ENCODE peak calls at places on chromosomes 16 and 17, in nine cellular contexts. T, K, O, H, Q, J, P, Y and D are unnamed samples.

GRCh38 chr17:77735341-77736206 is 222.9 kb upstream of the TNRC6C start:
- DNase-seq in T (no peak), K (no peak), O (no peak), H (no peak), Q (no peak), J (no peak), P (no peak), Y (peak), D (no peak)

GRCh38 chr16:56419740-56420548 is 5.4 kb downstream of the AMFR start:
- DNase-seq in T (no peak), K (no peak), O (peak), H (no peak), Q (no peak), J (no peak), P (no peak), Y (no peak), D (no peak)

GRCh38 chr17:4790705-4791088 is 1.9 kb downstream of the GLTPD2 start:
- DNase-seq in T (no peak), K (peak), O (no peak), H (no peak), Q (no peak), J (no peak), P (no peak), Y (no peak), D (no peak)

GRCh38 chr17:74603032-74603635 is 11.1 kb upstream of the CD300LD start:
- DNase-seq in T (no peak), K (no peak), O (no peak), H (no peak), Q (no peak), J (no peak), P (no peak), Y (no peak), D (no peak)

GRCh38 chr17:67671492-67671891 is 46.2 kb upstream of the NOL11 start:
- DNase-seq in T (no peak), K (no peak), O (no peak), H (peak), Q (no peak), J (no peak), P (no peak), Y (no peak), D (no peak)

GRCh38 chr17:38750312-38751121 is 2.0 kb upstream of the PSMB3 start:
- DNase-seq in T (no peak), K (no peak), O (peak), H (peak), Q (no peak), J (no peak), P (no peak), Y (no peak), D (no peak)

GRCh38 chr17:82888583-82889495 is 49.0 kb upstream of the ZNF750 start:
- DNase-seq in T (no peak), K (peak), O (peak), H (no peak), Q (no peak), J (no peak), P (no peak), Y (peak), D (no peak)

GRCh38 chr17:1617620-1618174 is 10.9 kb downstream of the SLC43A2 start:
- DNase-seq in T (peak), K (no peak), O (peak), H (peak), Q (no peak), J (peak), P (no peak), Y (no peak), D (peak)

GRCh38 chr16:31273676-31274075 is 13.9 kb downstream of the ITGAM start:
- DNase-seq in T (no peak), K (no peak), O (no peak), H (no peak), Q (peak), J (no peak), P (no peak), Y (no peak), D (no peak)

GRCh38 chr17:72358465-72358864 is 237.6 kb downstream of the SOX9 start:
- DNase-seq in T (peak), K (no peak), O (no peak), H (peak), Q (no peak), J (no peak), P (no peak), Y (no peak), D (no peak)

GRCh38 chr16:51971184-51971583 is 575.8 kb downstream of the TOX3 start:
- DNase-seq in T (no peak), K (no peak), O (no peak), H (peak), Q (no peak), J (no peak), P (no peak), Y (no peak), D (peak)

GRCh38 chr17:1174490-1174889 is 5.3 kb downstream of the ABR start:
- DNase-seq in T (no peak), K (no peak), O (no peak), H (no peak), Q (no peak), J (no peak), P (no peak), Y (no peak), D (no peak)

GRCh38 chr16:47504599-47504998 is 43.5 kb downstream of the PHKB start:
- DNase-seq in T (no peak), K (peak), O (no peak), H (peak), Q (no peak), J (no peak), P (no peak), Y (no peak), D (peak)

GRCh38 chr16:5058476-5058875 is 7.3 kb downstream of the C16orf89 start:
- DNase-seq in T (no peak), K (no peak), O (no peak), H (no peak), Q (no peak), J (no peak), P (no peak), Y (no peak), D (no peak)

GRCh38 chr16:66474750-66475199 is 47.7 kb downstream of the BEAN1 start:
- DNase-seq in T (no peak), K (no peak), O (peak), H (no peak), Q (no peak), J (peak), P (no peak), Y (no peak), D (no peak)

GRCh38 chr17:45172541-45173286 is 11.0 kb downstream of the HEXIM2 start:
- DNase-seq in T (no peak), K (peak), O (peak), H (peak), Q (no peak), J (peak), P (no peak), Y (peak), D (peak)

GRCh38 chr17:5902671-5903070 is 167.5 kb upstream of the WSCD1 start:
- DNase-seq in T (no peak), K (no peak), O (no peak), H (no peak), Q (no peak), J (no peak), P (no peak), Y (no peak), D (no peak)

GRCh38 chr16:1188781-1189189 is 35.9 kb downstream of the CACNA1H start:
- DNase-seq in T (no peak), K (no peak), O (peak), H (peak), Q (no peak), J (peak), P (no peak), Y (peak), D (peak)

GRCh38 chr17:79023886-79024771 is at the start of gene C1QTNF1:
- DNase-seq in T (no peak), K (peak), O (peak), H (peak), Q (no peak), J (peak), P (no peak), Y (peak), D (peak)

GRCh38 chr17:18143044-18143936 is 34.7 kb downstream of the MYO15A start:
- DNase-seq in T (no peak), K (no peak), O (no peak), H (peak), Q (no peak), J (no peak), P (no peak), Y (no peak), D (peak)

GRCh38 chr17:77493238-77493812 is 352.6 kb downstream of the SEC14L1 start:
- DNase-seq in T (no peak), K (peak), O (peak), H (no peak), Q (no peak), J (peak), P (no peak), Y (no peak), D (no peak)

GRCh38 chr17:17849147-17849820 is 12.5 kb upstream of the SREBF1 start:
- DNase-seq in T (no peak), K (peak), O (peak), H (no peak), Q (no peak), J (peak), P (no peak), Y (peak), D (peak)

GRCh38 chr16:83681421-83681820 is 126.4 kb upstream of the HSBP1 start:
- DNase-seq in T (no peak), K (no peak), O (no peak), H (no peak), Q (no peak), J (no peak), P (no peak), Y (no peak), D (no peak)

GRCh38 chr16:50548659-50549560 is 714 bp downstream of the NKD1 start:
- DNase-seq in T (no peak), K (no peak), O (peak), H (no peak), Q (no peak), J (no peak), P (no peak), Y (no peak), D (no peak)

GRCh38 chr16:4990415-4990814 is 32.3 kb downstream of the SEC14L5 start:
- DNase-seq in T (no peak), K (no peak), O (no peak), H (no peak), Q (no peak), J (no peak), P (no peak), Y (no peak), D (no peak)

GRCh38 chr17:63426041-63426916 is 19.8 kb downstream of the CYB561 start:
- DNase-seq in T (no peak), K (no peak), O (no peak), H (no peak), Q (no peak), J (no peak), P (no peak), Y (no peak), D (no peak)

GRCh38 chr17:34917381-34917780 is 43.9 kb downstream of the CCT6B start:
- DNase-seq in T (no peak), K (no peak), O (no peak), H (no peak), Q (no peak), J (no peak), P (no peak), Y (no peak), D (no peak)

GRCh38 chr16:60905806-60906205 is 1130.4 kb downstream of the CDH8 start:
- DNase-seq in T (no peak), K (no peak), O (no peak), H (no peak), Q (no peak), J (no peak), P (no peak), Y (no peak), D (no peak)

GRCh38 chr16:60907645-60908044 is 1128.6 kb downstream of the CDH8 start:
- DNase-seq in T (no peak), K (no peak), O (no peak), H (no peak), Q (no peak), J (no peak), P (no peak), Y (no peak), D (no peak)

GRCh38 chr16:60902114-60902513 is 1134.1 kb downstream of the CDH8 start:
- DNase-seq in T (no peak), K (no peak), O (no peak), H (no peak), Q (no peak), J (no peak), P (no peak), Y (no peak), D (no peak)
- H3K4me3 ChIP-seq in T (no peak), K (no peak), O (no peak), H (no peak), Q (no peak), J (no peak), P (no peak), Y (no peak), D (no peak)

GRCh38 chr17:58249270-58250133 is 11.1 kb downstream of the LPO start:
- DNase-seq in T (no peak), K (peak), O (peak), H (peak), Q (peak), J (peak), P (peak), Y (peak), D (peak)
- H3K4me3 ChIP-seq in T (peak), K (peak), O (no peak), H (peak), Q (peak), J (peak), P (peak), Y (peak), D (peak)

GRCh38 chr16:87636050-87636684 is 33.9 kb downstream of the JPH3 start:
- DNase-seq in T (peak), K (peak), O (peak), H (peak), Q (peak), J (peak), P (peak), Y (peak), D (peak)
- H3K4me3 ChIP-seq in T (no peak), K (peak), O (no peak), H (no peak), Q (no peak), J (no peak), P (peak), Y (peak), D (peak)

DNA sequence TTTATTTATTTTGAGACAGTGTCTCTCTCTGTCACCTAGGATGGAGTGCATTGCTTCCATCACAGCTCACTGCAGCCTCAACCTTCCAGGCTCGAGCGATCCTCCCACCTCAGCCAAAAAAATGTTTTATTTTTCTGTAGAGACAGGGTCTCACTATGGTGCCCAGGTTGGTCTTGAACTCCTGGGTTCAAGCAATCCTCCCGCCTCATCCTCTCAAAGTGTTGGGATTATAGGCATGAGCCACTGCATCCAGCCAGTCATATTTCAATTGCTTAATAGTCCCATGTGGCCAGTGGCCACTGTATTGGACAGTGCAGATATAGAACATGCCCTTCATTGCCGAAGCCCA is 15.3 kb downstream of the TMC7 start:
- DNase-seq in T (no peak), K (no peak), O (no peak), H (no peak), Q (no peak), J (no peak), P (no peak), Y (no peak), D (no peak)
- H3K4me3 ChIP-seq in T (no peak), K (no peak), O (no peak), H (no peak), Q (no peak), J (no peak), P (no peak), Y (no peak), D (no peak)

GRCh38 chr17:75688209-75688771 is 21.2 kb downstream of the SAP30BP start:
- DNase-seq in T (no peak), K (no peak), O (no peak), H (no peak), Q (no peak), J (no peak), P (no peak), Y (no peak), D (peak)
- H3K4me3 ChIP-seq in T (no peak), K (peak), O (no peak), H (no peak), Q (no peak), J (no peak), P (no peak), Y (no peak), D (no peak)

GRCh38 chr17:37056622-37057021 is 107.9 kb downstream of the AATF start:
- DNase-seq in T (no peak), K (no peak), O (no peak), H (no peak), Q (no peak), J (no peak), P (no peak), Y (no peak), D (no peak)
- H3K4me3 ChIP-seq in T (no peak), K (no peak), O (no peak), H (no peak), Q (no peak), J (no peak), P (no peak), Y (no peak), D (no peak)